ENCODE peak calls at places on chromosome 10, in six cellular contexts. One of them, this sample, is unnamed.

GRCh38 chr10:91296471-91296870 is 76.0 kb downstream of the PCGF5 start:
- DNase-seq in endothelial cell: no peak
- DNase-seq in GM12865: peak
- DNase-seq in GM13976: peak
- DNase-seq in MM.1S: peak
- DNase-seq in fibroblast of lung: peak
- DNase-seq in this sample: no peak

GRCh38 chr10:11448190-11448544 is 163.3 kb downstream of the USP6NL start:
- DNase-seq in endothelial cell: no peak
- DNase-seq in GM12865: no peak
- DNase-seq in GM13976: peak
- DNase-seq in MM.1S: no peak
- DNase-seq in fibroblast of lung: no peak
- DNase-seq in this sample: no peak

GRCh38 chr10:102302611-102303010 is 57.3 kb downstream of the GBF1 start:
- DNase-seq in endothelial cell: no peak
- DNase-seq in GM12865: no peak
- DNase-seq in GM13976: no peak
- DNase-seq in MM.1S: no peak
- DNase-seq in fibroblast of lung: peak
- DNase-seq in this sample: no peak

GRCh38 chr10:31345886-31346285 is 26.9 kb downstream of the ZEB1 start:
- DNase-seq in endothelial cell: no peak
- DNase-seq in GM12865: no peak
- DNase-seq in GM13976: no peak
- DNase-seq in MM.1S: no peak
- DNase-seq in fibroblast of lung: no peak
- DNase-seq in this sample: no peak

GRCh38 chr10:105063796-105064195 is 422.7 kb downstream of the SORCS3 start:
- DNase-seq in endothelial cell: peak
- DNase-seq in GM12865: peak
- DNase-seq in GM13976: no peak
- DNase-seq in MM.1S: peak
- DNase-seq in fibroblast of lung: peak
- DNase-seq in this sample: peak

GRCh38 chr10:87635498-87636312 is 24.0 kb upstream of the PAPSS2 start:
- DNase-seq in endothelial cell: no peak
- DNase-seq in GM12865: peak
- DNase-seq in GM13976: no peak
- DNase-seq in MM.1S: peak
- DNase-seq in fibroblast of lung: peak
- DNase-seq in this sample: peak

GRCh38 chr10:4117604-4118003 is 332.6 kb upstream of the KLF6 start:
- DNase-seq in endothelial cell: no peak
- DNase-seq in GM12865: no peak
- DNase-seq in GM13976: no peak
- DNase-seq in MM.1S: no peak
- DNase-seq in fibroblast of lung: no peak
- DNase-seq in this sample: no peak

GRCh38 chr10:119542357-119542989 is at the start of gene RGS10:
- DNase-seq in endothelial cell: peak
- DNase-seq in GM12865: peak
- DNase-seq in GM13976: peak
- DNase-seq in MM.1S: peak
- DNase-seq in fibroblast of lung: peak
- DNase-seq in this sample: peak

GRCh38 chr10:119176166-119176565 is 2.4 kb downstream of the PRDX3 start:
- DNase-seq in endothelial cell: no peak
- DNase-seq in GM12865: no peak
- DNase-seq in GM13976: no peak
- DNase-seq in MM.1S: no peak
- DNase-seq in fibroblast of lung: peak
- DNase-seq in this sample: no peak

GRCh38 chr10:91462423-91462822 is 52.3 kb downstream of the HECTD2 start:
- DNase-seq in endothelial cell: no peak
- DNase-seq in GM12865: no peak
- DNase-seq in GM13976: no peak
- DNase-seq in MM.1S: no peak
- DNase-seq in fibroblast of lung: peak
- DNase-seq in this sample: peak

GRCh38 chr10:35336921-35337741 is 822 bp downstream of the CCNY start:
- DNase-seq in endothelial cell: peak
- DNase-seq in GM12865: no peak
- DNase-seq in GM13976: peak
- DNase-seq in MM.1S: peak
- DNase-seq in fibroblast of lung: no peak
- DNase-seq in this sample: no peak

GRCh38 chr10:65628777-65629176 is 1297.1 kb upstream of the LRRTM3 start:
- DNase-seq in endothelial cell: no peak
- DNase-seq in GM12865: no peak
- DNase-seq in GM13976: no peak
- DNase-seq in MM.1S: no peak
- DNase-seq in fibroblast of lung: no peak
- DNase-seq in this sample: no peak

GRCh38 chr10:103852189-103852711 is 3.1 kb downstream of the SH3PXD2A start:
- DNase-seq in endothelial cell: no peak
- DNase-seq in GM12865: no peak
- DNase-seq in GM13976: no peak
- DNase-seq in MM.1S: no peak
- DNase-seq in fibroblast of lung: peak
- DNase-seq in this sample: peak

GRCh38 chr10:126520918-126521317 is 132.6 kb upstream of the ADAM12 start:
- DNase-seq in endothelial cell: no peak
- DNase-seq in GM12865: no peak
- DNase-seq in GM13976: no peak
- DNase-seq in MM.1S: no peak
- DNase-seq in fibroblast of lung: no peak
- DNase-seq in this sample: no peak
- TF ChIP-seq CTCF in endothelial cell: no peak
- TF ChIP-seq CTCF in GM12865: no peak
- TF ChIP-seq CTCF in GM13976: no peak
- TF ChIP-seq CTCF in MM.1S: no peak
- TF ChIP-seq CTCF in fibroblast of lung: peak
- TF ChIP-seq CTCF in this sample: peak

DNA sequence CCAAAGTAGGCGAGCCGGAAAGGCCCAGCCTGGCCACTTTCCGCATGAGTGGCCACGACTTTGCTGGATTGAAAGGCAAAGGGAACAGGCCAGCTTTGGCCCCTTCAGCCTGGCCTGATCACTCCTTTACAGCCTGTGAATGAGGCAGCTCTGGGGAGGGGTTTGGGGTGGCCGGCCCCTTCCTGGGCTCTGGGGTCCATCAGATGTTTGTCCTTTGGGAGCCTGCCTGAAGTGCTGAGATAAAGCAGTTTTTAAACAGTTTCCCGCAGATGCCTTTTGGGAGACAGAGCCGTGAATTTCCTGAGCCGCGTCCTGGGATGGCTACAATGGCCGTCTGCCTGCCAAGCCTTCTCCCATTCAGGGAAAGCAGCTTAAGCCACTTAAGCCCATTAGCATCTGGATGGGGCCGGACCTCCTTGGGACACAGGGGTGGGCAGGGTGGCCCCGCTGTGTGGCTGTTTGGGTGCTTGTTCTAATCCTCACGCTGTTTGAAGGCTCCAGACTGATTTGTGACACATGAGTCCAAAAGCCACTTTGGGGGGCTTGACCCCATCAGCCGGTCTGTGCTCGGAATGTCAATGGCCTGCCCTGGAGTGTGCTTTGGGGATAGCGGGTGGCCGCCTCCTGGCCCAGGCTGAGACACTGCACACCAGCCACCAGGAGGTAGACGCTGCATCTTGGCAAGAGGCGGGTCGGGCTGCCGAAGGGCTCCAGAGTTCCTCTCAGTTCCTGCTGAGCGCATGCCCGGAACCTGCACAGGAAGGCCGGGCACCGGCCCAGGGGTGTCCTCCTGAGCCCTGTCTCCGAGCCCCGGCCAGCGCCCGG is 38.9 kb downstream of the NKX6-2 start:
- DNase-seq in endothelial cell: no peak
- DNase-seq in GM12865: no peak
- DNase-seq in GM13976: no peak
- DNase-seq in MM.1S: no peak
- DNase-seq in fibroblast of lung: no peak
- DNase-seq in this sample: no peak
- TF ChIP-seq CTCF in endothelial cell: no peak
- TF ChIP-seq CTCF in GM12865: no peak
- TF ChIP-seq CTCF in GM13976: no peak
- TF ChIP-seq CTCF in MM.1S: no peak
- TF ChIP-seq CTCF in fibroblast of lung: no peak
- TF ChIP-seq CTCF in this sample: no peak

GRCh38 chr10:129658673-129659072 is 191.6 kb downstream of the MGMT start:
- DNase-seq in endothelial cell: peak
- DNase-seq in GM12865: peak
- DNase-seq in GM13976: no peak
- DNase-seq in MM.1S: no peak
- DNase-seq in fibroblast of lung: no peak
- DNase-seq in this sample: no peak
- TF ChIP-seq CTCF in endothelial cell: peak
- TF ChIP-seq CTCF in GM12865: peak
- TF ChIP-seq CTCF in GM13976: peak
- TF ChIP-seq CTCF in MM.1S: no peak
- TF ChIP-seq CTCF in fibroblast of lung: peak
- TF ChIP-seq CTCF in this sample: peak

DNA sequence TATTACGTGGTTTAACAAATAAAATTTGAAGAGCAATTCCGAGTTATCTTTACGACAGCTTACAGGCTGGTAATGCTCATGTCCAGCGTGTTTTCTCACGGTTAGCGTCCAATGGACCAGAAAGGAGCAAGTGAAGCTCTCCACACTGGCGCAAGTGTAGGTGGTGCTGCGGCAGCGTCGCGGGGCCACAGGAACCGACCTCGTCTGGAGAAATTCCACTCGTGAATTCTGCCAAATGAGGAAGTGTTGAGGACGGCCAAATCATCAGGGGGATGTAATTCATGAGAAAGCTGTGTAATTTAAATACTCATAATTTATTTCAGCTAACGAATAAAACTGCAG is 350 bp upstream of the ZNF37A start:
- DNase-seq in endothelial cell: no peak
- DNase-seq in GM12865: no peak
- DNase-seq in GM13976: no peak
- DNase-seq in MM.1S: no peak
- DNase-seq in fibroblast of lung: no peak
- DNase-seq in this sample: no peak
- TF ChIP-seq CTCF in endothelial cell: no peak
- TF ChIP-seq CTCF in GM12865: no peak
- TF ChIP-seq CTCF in GM13976: no peak
- TF ChIP-seq CTCF in MM.1S: no peak
- TF ChIP-seq CTCF in fibroblast of lung: no peak
- TF ChIP-seq CTCF in this sample: no peak

GRCh38 chr10:122086416-122087240 is 97.7 kb downstream of the TACC2 start:
- DNase-seq in endothelial cell: no peak
- DNase-seq in GM12865: no peak
- DNase-seq in GM13976: no peak
- DNase-seq in MM.1S: no peak
- DNase-seq in fibroblast of lung: no peak
- DNase-seq in this sample: no peak

GRCh38 chr10:122085423-122085911 is 96.5 kb downstream of the TACC2 start:
- DNase-seq in endothelial cell: no peak
- DNase-seq in GM12865: no peak
- DNase-seq in GM13976: no peak
- DNase-seq in MM.1S: no peak
- DNase-seq in fibroblast of lung: no peak
- DNase-seq in this sample: no peak

GRCh38 chr10:122091722-122092121 is 102.8 kb downstream of the TACC2 start:
- DNase-seq in endothelial cell: no peak
- DNase-seq in GM12865: no peak
- DNase-seq in GM13976: no peak
- DNase-seq in MM.1S: no peak
- DNase-seq in fibroblast of lung: no peak
- DNase-seq in this sample: no peak

GRCh38 chr10:122087436-122087835 is 98.5 kb downstream of the TACC2 start:
- DNase-seq in endothelial cell: no peak
- DNase-seq in GM12865: no peak
- DNase-seq in GM13976: no peak
- DNase-seq in MM.1S: no peak
- DNase-seq in fibroblast of lung: no peak
- DNase-seq in this sample: no peak

GRCh38 chr10:122089343-122090015 is 100.5 kb downstream of the TACC2 start:
- DNase-seq in endothelial cell: no peak
- DNase-seq in GM12865: no peak
- DNase-seq in GM13976: no peak
- DNase-seq in MM.1S: no peak
- DNase-seq in fibroblast of lung: no peak
- DNase-seq in this sample: no peak
- TF ChIP-seq CTCF in endothelial cell: no peak
- TF ChIP-seq CTCF in GM12865: no peak
- TF ChIP-seq CTCF in GM13976: no peak
- TF ChIP-seq CTCF in MM.1S: no peak
- TF ChIP-seq CTCF in fibroblast of lung: no peak
- TF ChIP-seq CTCF in this sample: no peak

DNA sequence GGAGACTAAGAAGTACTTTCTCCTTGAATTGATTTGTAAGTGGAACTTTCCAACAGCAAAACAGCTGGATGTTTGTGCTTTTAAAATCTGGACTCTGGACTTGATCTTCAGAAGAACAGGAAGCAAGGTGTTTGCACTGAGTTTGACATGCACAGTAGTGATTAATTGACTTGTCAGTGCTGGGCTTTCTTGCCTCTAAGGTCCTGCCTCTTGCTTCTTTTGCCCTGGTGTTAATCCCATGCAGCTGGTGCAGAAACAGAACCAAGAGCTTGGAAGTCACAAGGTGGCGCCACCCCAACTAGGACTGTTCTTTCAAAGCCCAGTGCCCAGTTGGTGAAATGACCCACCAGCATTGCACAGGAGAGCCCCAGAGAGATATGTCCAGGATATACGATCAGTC is 66.8 kb upstream of the SEPHS1 start:
- DNase-seq in endothelial cell: peak
- DNase-seq in GM12865: peak
- DNase-seq in GM13976: no peak
- DNase-seq in MM.1S: no peak
- DNase-seq in fibroblast of lung: peak
- DNase-seq in this sample: peak
- TF ChIP-seq CTCF in endothelial cell: no peak
- TF ChIP-seq CTCF in GM12865: peak
- TF ChIP-seq CTCF in GM13976: no peak
- TF ChIP-seq CTCF in MM.1S: peak
- TF ChIP-seq CTCF in fibroblast of lung: peak
- TF ChIP-seq CTCF in this sample: peak

This sample was measured in astrocyte of the spinal cord.